ENCODE peak calls at places on chromosomes 13 and 19, in six cellular contexts. B is upper lobe of right lung, T is sigmoid colon, S is tibial nerve, H is BE2C, O is adrenal gland. Z is an unnamed sample. For H3K9me3, the result is how much of the 10 kb centered on the place peaks cover.

GRCh38 chr19:15332311-15332996 is at the start of gene BRD4:
- DNase-seq in B (peak), T (peak), S (peak), H (peak), O (peak), Z (no peak)

GRCh38 chr19:48290341-48290922 is 20.6 kb downstream of the ZNF114 start:
- DNase-seq in B (no peak), T (no peak), S (no peak), H (peak), O (peak), Z (no peak)

GRCh38 chr19:16222806-16223205 is 25.1 kb downstream of the AP1M1 start:
- DNase-seq in B (no peak), T (no peak), S (no peak), H (no peak), O (no peak), Z (no peak)

GRCh38 chr19:48859711-48860572 is 8.5 kb downstream of the PLEKHA4 start:
- DNase-seq in B (peak), T (no peak), S (no peak), H (peak), O (peak), Z (no peak)

GRCh38 chr19:952680-953500 is 27.1 kb downstream of the ARID3A start:
- DNase-seq in B (no peak), T (no peak), S (no peak), H (no peak), O (no peak), Z (no peak)

GRCh38 chr13:94233401-94233800 is 246.1 kb downstream of the DCT start:
- DNase-seq in B (no peak), T (peak), S (peak), H (peak), O (peak), Z (peak)

GRCh38 chr13:73998631-73999030 is 135.6 kb downstream of the KLF12 start:
- DNase-seq in B (no peak), T (no peak), S (no peak), H (no peak), O (no peak), Z (no peak)

GRCh38 chr13:44331912-44332840 is 41.4 kb upstream of the SERP2 start:
- DNase-seq in B (no peak), T (peak), S (peak), H (peak), O (peak), Z (peak)

GRCh38 chr13:49877629-49878218 is 58.4 kb downstream of the SPRYD7 start:
- DNase-seq in B (no peak), T (no peak), S (no peak), H (no peak), O (no peak), Z (no peak)

GRCh38 chr19:54373781-54374266 is 9.1 kb upstream of the LAIR1 start:
- DNase-seq in B (no peak), T (peak), S (peak), H (no peak), O (peak), Z (peak)

GRCh38 chr19:38644719-38645118 is 2.7 kb upstream of the ACTN4 start:
- DNase-seq in B (no peak), T (no peak), S (no peak), H (no peak), O (no peak), Z (no peak)

GRCh38 chr13:52137489-52137888 is 8.6 kb upstream of the NEK5 start:
- DNase-seq in B (no peak), T (no peak), S (no peak), H (no peak), O (no peak), Z (no peak)

GRCh38 chr19:48635263-48635965 is 1.8 kb downstream of the DBP start:
- DNase-seq in B (peak), T (peak), S (peak), H (peak), O (peak), Z (no peak)

GRCh38 chr19:47271949-47272348 is 2.7 kb upstream of the INAFM1 start:
- DNase-seq in B (no peak), T (no peak), S (no peak), H (no peak), O (peak), Z (no peak)

GRCh38 chr13:24153979-24154378 is 6.5 kb upstream of the SPATA13 start:
- DNase-seq in B (no peak), T (no peak), S (no peak), H (no peak), O (no peak), Z (no peak)

GRCh38 chr13:75904012-75904411 is 267.9 kb downstream of the LMO7 start:
- DNase-seq in B (no peak), T (no peak), S (no peak), H (no peak), O (no peak), Z (no peak)

GRCh38 chr19:40165362-40165937 is 25.8 kb upstream of the MAP3K10 start:
- DNase-seq in B (peak), T (no peak), S (peak), H (peak), O (peak), Z (peak)

GRCh38 chr19:31303262-31303815 is 45.9 kb downstream of the TSHZ3 start:
- DNase-seq in B (peak), T (peak), S (no peak), H (no peak), O (no peak), Z (no peak)

GRCh38 chr13:94858856-94859811 is 146.8 kb upstream of the SOX21 start:
- DNase-seq in B (peak), T (peak), S (peak), H (no peak), O (peak), Z (no peak)

GRCh38 chr19:2081873-2082810 is 14.0 kb downstream of the MOB3A start:
- DNase-seq in B (no peak), T (no peak), S (no peak), H (no peak), O (no peak), Z (no peak)

GRCh38 chr19:49875177-49875576 is 2.0 kb downstream of the AKT1S1 start:
- DNase-seq in B (no peak), T (no peak), S (no peak), H (no peak), O (no peak), Z (no peak)

GRCh38 chr19:58317481-58318072 is 9.2 kb upstream of the ZSCAN22 start:
- DNase-seq in B (no peak), T (no peak), S (no peak), H (no peak), O (no peak), Z (no peak)

GRCh38 chr13:23673354-23673753 is 103.1 kb downstream of the TNFRSF19 start:
- DNase-seq in B (no peak), T (no peak), S (no peak), H (no peak), O (no peak), Z (no peak)

GRCh38 chr13:102881819-102882686 is 36.2 kb downstream of the ERCC5 start:
- DNase-seq in B (no peak), T (no peak), S (no peak), H (no peak), O (no peak), Z (no peak)

GRCh38 chr19:39532233-39533002 is at the start of gene EID2B:
- DNase-seq in B (peak), T (peak), S (peak), H (peak), O (peak), Z (peak)

GRCh38 chr19:17522988-17523872 is 11.8 kb downstream of the PGLS start:
- DNase-seq in B (peak), T (peak), S (peak), H (no peak), O (no peak), Z (no peak)

GRCh38 chr13:26219726-26220125 is 2.4 kb downstream of the RNF6 start:
- DNase-seq in B (no peak), T (no peak), S (no peak), H (no peak), O (no peak), Z (no peak)
- H3K4me3 ChIP-seq in B (no peak), T (no peak), S (no peak), H (no peak), O (no peak), Z (no peak)

GRCh38 chr13:112968380-112968909 is 569 bp upstream of the MCF2L start:
- DNase-seq in B (peak), T (peak), S (no peak), H (no peak), O (no peak), Z (no peak)
- TF ChIP-seq CTCF in B (no peak), T (no peak), S (no peak), H (no peak), O (no peak), Z (no peak)

DNA sequence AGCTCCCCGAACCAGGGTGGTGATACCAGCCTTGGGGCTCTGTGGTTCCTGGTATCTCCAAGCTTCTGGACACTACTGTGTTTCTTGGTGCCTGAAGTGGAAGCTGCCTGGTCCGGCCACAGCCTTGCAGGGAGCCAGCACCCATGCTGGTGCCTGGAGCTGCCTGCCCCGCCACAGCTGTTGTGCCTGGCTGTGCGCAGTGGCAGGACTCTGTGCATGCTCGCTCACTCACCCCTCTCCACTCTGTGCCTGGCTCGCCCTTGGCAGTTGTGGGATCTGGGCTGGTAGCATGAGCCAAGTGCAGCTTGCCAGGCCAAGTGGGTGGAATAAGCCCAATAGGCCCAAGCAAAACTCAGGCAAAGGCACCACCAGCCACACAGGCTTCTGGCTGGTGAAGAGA is 1225.3 kb downstream of the SLITRK5 start:
- DNase-seq in B (no peak), T (no peak), S (no peak), H (no peak), O (no peak), Z (no peak)
- H3K9me3 ChIP-seq in B (under half), T (under half), S (under half), H (under half), O (under half), Z (under half)

DNA sequence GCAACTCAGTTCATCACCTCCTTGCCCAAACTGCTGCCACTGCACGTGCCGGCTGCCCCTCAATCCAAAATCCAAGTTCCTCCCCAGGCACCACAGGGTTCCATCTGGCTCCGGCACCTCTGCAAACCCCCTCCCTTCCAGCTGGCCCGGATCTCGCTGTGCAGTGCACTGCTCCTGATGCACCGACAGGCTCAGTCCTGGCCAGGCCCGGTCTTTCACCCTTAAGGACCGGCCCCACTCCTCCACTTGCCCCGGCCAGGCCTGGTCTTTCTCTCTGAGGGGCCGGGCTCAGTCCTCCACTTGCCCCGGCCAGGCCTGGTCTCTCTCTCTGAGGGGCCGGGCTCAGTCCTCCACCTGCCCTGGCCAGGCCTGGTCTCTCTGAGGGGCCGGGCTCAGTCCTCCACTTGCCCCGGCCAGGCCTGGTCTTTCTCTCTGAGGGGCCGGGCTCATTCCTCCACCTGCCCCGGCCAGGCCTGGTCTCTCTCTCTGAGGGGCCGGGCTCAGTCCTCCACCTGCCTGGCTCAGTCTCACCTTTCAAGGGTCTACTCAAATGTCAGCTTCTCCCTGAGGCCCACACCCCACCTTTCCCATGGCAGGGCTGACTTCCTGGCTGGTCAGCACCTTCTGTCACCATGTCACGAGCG is 6.9 kb downstream of the ZNF787 start:
- DNase-seq in B (no peak), T (no peak), S (no peak), H (no peak), O (no peak), Z (no peak)
- H3K4me3 ChIP-seq in B (no peak), T (no peak), S (no peak), H (no peak), O (no peak), Z (no peak)

Z was measured in right atrium auricular region.